ENCODE peak calls at places on chromosomes 12 and 14, in five cellular contexts. T is small intestine, Z is cardiac muscle cell, M is HepG2, E is IMR-90. U is an unnamed sample.
A peak's percentile ranks its signal among the peaks of the same experiment; 100 is the strongest.

GRCh38 chr14:35234007-35234406 is 58.2 kb upstream of the PSMA6 start:
- DNase-seq in T (no peak), Z (peak; percentile 55), M (no peak), E (peak; percentile 54), U (no peak)

GRCh38 chr12:81450920-81451739 is 308.0 kb downstream of the PPFIA2 start:
- DNase-seq in T (peak; percentile 37), Z (peak; percentile 81), M (peak; percentile 58), E (peak; percentile 54), U (peak; percentile 29)

GRCh38 chr12:116015525-116015924 is 262.0 kb downstream of the MED13L start:
- DNase-seq in T (peak; percentile 59), Z (peak; percentile 75), M (peak; percentile 21), E (peak; percentile 68), U (no peak)

GRCh38 chr14:46368275-46368674 is 283.3 kb downstream of the RPL10L start:
- DNase-seq in T (no peak), Z (no peak), M (no peak), E (no peak), U (no peak)

GRCh38 chr14:89212386-89213235 is 204.4 kb downstream of the FOXN3 start:
- DNase-seq in T (no peak), Z (no peak), M (no peak), E (no peak), U (no peak)

GRCh38 chr14:36768638-36769337 is 107.1 kb downstream of the PAX9 start:
- DNase-seq in T (no peak), Z (no peak), M (no peak), E (no peak), U (no peak)

GRCh38 chr14:73786942-73787759 is 64.5 kb upstream of the PTGR2 start:
- DNase-seq in T (peak; percentile 63), Z (peak; percentile 58), M (no peak), E (peak; percentile 35), U (peak; percentile 64)

GRCh38 chr12:120831648-120832267 is 72.4 kb downstream of the SPPL3 start:
- DNase-seq in T (no peak), Z (no peak), M (no peak), E (no peak), U (no peak)

GRCh38 chr14:68941820-68942219 is 37.3 kb downstream of the ACTN1 start:
- DNase-seq in T (no peak), Z (peak; percentile 94), M (peak; percentile 88), E (peak; percentile 90), U (no peak)

GRCh38 chr14:53547593-53547992 is 394.5 kb upstream of the DDHD1 start:
- DNase-seq in T (no peak), Z (no peak), M (no peak), E (no peak), U (no peak)

GRCh38 chr14:42299692-42300091 is 693.0 kb downstream of the LRFN5 start:
- DNase-seq in T (no peak), Z (no peak), M (no peak), E (no peak), U (no peak)

GRCh38 chr12:112121780-112122565 is 3.4 kb upstream of the TRAFD1 start:
- DNase-seq in T (no peak), Z (peak; percentile 95), M (no peak), E (peak; percentile 88), U (peak; percentile 77)

DNA sequence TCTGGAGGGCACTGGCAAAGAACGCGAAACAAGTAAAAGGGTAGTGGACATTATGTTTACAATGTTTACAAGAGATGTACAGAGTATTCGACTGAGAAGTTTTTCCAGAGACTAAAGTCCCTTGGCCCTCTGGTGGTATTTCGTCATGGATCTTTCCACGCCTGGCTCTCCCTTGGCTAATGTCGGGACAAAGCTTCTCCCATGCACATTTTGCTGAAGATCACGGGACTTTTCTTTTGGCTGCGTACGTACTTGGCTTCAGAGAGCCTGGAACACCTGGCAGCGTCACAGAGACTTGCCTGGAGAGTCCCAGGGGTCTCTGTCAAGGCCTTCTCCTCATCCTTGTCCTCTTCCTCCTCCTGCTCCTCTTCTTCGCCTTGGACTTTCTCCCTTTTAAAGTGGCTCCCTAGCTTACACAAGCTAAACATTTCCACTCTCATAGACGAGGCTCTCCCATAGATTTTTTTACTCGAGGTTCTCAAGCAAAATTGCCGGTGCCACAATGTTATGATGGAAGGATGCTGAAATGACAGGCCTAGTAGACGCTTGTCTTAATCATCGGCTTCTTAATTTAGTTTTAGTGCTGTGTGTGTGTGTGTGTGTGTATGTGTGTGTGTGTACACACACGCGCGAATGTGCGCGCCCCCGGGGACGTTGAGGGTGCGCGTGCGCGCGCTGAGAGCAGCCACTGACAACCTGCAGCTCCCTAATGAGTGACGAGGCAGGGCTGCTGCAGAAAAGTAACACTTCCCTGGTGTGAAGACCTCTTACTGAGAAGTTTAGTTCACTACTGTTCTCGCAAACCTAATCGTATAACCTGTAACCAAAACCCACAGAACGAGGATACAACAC is 4.9 kb upstream of the FOXG1 start:
- DNase-seq in T (no peak), Z (no peak), M (no peak), E (no peak), U (no peak)
- H3K27me3 ChIP-seq in T (peaks cover 53% of the 10 kb centered on the region), Z (peaks cover 100% of the 10 kb centered on the region), M (no peaks in the 10 kb centered on the region), E (peaks cover 83% of the 10 kb centered on the region), U (peaks cover 27% of the 10 kb centered on the region)

GRCh38 chr12:31000751-31001150 is 72.9 kb upstream of the DDX11 start:
- DNase-seq in T (no peak), Z (no peak), M (no peak), E (peak; percentile 34), U (no peak)

GRCh38 chr12:30999723-31000122 is 73.2 kb downstream of the TSPAN11 start:
- DNase-seq in T (no peak), Z (no peak), M (no peak), E (no peak), U (no peak)

GRCh38 chr12:31002361-31002725 is 71.3 kb upstream of the DDX11 start:
- DNase-seq in T (no peak), Z (no peak), M (no peak), E (no peak), U (no peak)

GRCh38 chr12:31002999-31003398 is 70.7 kb upstream of the DDX11 start:
- DNase-seq in T (no peak), Z (no peak), M (no peak), E (peak; percentile 35), U (no peak)

GRCh38 chr12:31001581-31002360 is 71.9 kb upstream of the DDX11 start:
- DNase-seq in T (no peak), Z (no peak), M (no peak), E (no peak), U (no peak)
- H3K4me1 ChIP-seq in T (no peaks in the 10 kb centered on the region), Z (no peaks in the 10 kb centered on the region), M (peaks cover 11% of the 10 kb centered on the region), E (peaks cover 13% of the 10 kb centered on the region), U (no peaks in the 10 kb centered on the region)

DNA sequence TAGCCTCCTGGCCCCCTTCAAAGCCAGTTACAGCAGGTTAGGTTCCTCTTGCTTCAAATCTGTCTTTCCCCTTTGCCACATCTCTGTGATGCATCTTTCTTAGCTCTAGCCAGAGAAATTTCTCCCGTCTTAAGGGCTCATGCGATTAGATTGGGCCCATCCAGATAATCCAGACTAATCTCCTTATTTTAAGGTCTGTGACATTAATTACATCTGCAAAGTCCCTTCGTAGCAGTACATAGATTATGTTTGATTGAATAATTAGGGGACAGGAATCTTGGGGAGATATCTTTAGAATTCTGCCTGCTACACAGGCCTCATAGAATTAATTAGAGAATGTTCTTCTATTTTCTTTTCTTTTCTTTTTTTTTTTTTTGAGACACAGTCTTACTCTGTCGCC is 79.3 kb downstream of the SPATS2 start:
- DNase-seq in T (no peak), Z (no peak), M (no peak), E (no peak), U (no peak)
- H3K27me3 ChIP-seq in T (no peaks in the 10 kb centered on the region), Z (no peaks in the 10 kb centered on the region), M (no peaks in the 10 kb centered on the region), E (no peaks in the 10 kb centered on the region), U (no peaks in the 10 kb centered on the region)

GRCh38 chr14:100147691-100148464 is 11.6 kb downstream of the DEGS2 start:
- DNase-seq in T (peak; percentile 74), Z (no peak), M (no peak), E (no peak), U (no peak)

GRCh38 chr14:100147181-100147631 is 12.2 kb downstream of the DEGS2 start:
- DNase-seq in T (peak; percentile 83), Z (no peak), M (no peak), E (no peak), U (no peak)

GRCh38 chr14:100144996-100145646 is 14.3 kb downstream of the DEGS2 start:
- DNase-seq in T (peak; percentile 92), Z (no peak), M (peak; percentile 82), E (no peak), U (no peak)

GRCh38 chr14:100145682-100146464 is 13.6 kb downstream of the DEGS2 start:
- DNase-seq in T (peak; percentile 43), Z (no peak), M (no peak), E (no peak), U (no peak)

DNA sequence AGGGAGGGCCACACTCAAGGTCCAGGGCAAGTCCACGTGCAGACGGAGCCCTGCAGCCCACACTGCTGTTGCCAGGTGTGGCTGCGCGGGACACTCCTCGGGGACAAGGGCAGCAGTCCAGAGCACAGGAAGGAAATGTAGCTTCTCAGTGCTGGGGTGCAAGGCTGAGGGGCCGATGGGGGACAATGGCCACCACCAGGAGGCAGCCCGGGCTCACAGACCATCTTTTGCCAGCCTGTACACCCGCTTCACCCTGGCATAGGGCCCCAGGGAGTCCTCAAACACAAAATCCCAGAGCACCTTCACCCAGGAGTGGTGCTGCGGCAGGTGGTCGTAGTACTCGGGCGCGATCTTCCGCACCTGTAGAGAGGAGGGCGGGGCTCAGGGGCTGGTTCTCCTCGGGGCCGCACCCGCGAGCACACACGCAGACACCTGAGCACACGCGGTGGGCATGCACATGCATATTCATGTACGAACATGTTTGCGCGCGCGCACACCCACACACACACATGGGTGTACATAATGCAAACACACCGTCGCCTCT is 12.8 kb downstream of the DEGS2 start:
- DNase-seq in T (peak; percentile 88), Z (no peak), M (no peak), E (no peak), U (no peak)
- H3K4me1 ChIP-seq in T (peaks cover 34% of the 10 kb centered on the region), Z (no peaks in the 10 kb centered on the region), M (peaks cover 60% of the 10 kb centered on the region), E (no peaks in the 10 kb centered on the region), U (no peaks in the 10 kb centered on the region)

DNA sequence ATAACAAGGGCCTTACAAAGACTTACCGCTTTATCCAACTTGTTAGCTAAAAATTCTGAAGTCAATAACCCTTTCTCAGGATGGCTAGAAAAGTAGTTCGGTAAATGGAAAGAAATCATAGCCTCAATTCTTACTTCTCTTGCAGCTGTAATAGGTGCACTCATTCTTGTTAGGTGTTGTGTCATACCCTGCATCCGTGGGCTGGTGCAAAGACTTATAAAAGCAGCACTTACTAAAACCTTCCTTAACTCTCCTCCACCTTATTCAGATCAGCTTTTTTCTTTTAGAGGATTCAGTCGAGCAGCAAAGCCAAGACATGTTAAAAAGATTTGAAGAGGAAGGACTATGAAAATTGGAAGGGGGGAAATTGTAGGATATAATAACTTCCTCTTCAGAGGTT is 238.2 kb upstream of the DIO3 start:
- DNase-seq in T (no peak), Z (no peak), M (no peak), E (no peak), U (no peak)
- H3K27me3 ChIP-seq in T (peaks cover 2% of the 10 kb centered on the region), Z (no peaks in the 10 kb centered on the region), M (no peaks in the 10 kb centered on the region), E (no peaks in the 10 kb centered on the region), U (no peaks in the 10 kb centered on the region)